ENCODE peak calls at places on chromosomes 1 and 21, in nine cellular contexts. T, W, F, N, D, Z, U, B and C are unnamed samples.

GRCh38 chr1:25774921-25775774 is 24.8 kb upstream of the SELENON start:
- DNase-seq in F (no peak), Z (no peak), W (no peak), B (no peak), T (no peak), D (no peak), N (no peak), U (peak), C (no peak)

GRCh38 chr1:33256335-33256700 is at the start of gene ZNF362:
- DNase-seq in Z (no peak), N (peak), B (peak), W (peak), D (peak), F (peak), T (peak), U (peak), C (peak)

GRCh38 chr1:197919523-197920301 is 2.5 kb downstream of the LHX9 start:
- DNase-seq in U (no peak), N (no peak), D (no peak), B (no peak), Z (no peak), W (no peak), F (no peak), T (no peak), C (no peak)

GRCh38 chr1:46084553-46085448 is 47.6 kb downstream of the PIK3R3 start:
- DNase-seq in N (peak), B (no peak), D (peak), F (peak), T (no peak), Z (no peak), U (no peak), W (no peak), C (no peak)

GRCh38 chr1:228478912-228479665 is 8.1 kb upstream of the RNF187 start:
- DNase-seq in T (no peak), W (no peak), N (no peak), Z (peak), D (no peak), F (no peak), B (no peak), U (no peak), C (no peak)

GRCh38 chr21:22900511-22900910 is 1902.3 kb downstream of the NCAM2 start:
- DNase-seq in W (no peak), U (no peak), D (no peak), T (no peak), N (peak), B (no peak), F (no peak), Z (no peak), C (peak)

GRCh38 chr1:54885863-54886723 is 902 bp downstream of the DHCR24 start:
- DNase-seq in U (peak), T (no peak), B (peak), Z (no peak), D (no peak), W (no peak), N (no peak), F (peak), C (peak)

GRCh38 chr21:16071082-16071481 is 341.3 kb downstream of the USP25 start:
- DNase-seq in T (no peak), U (no peak), D (peak), Z (peak), W (peak), F (no peak), N (no peak), B (no peak), C (no peak)

GRCh38 chr1:91338501-91338900 is 66.1 kb downstream of the HFM1 start:
- DNase-seq in Z (no peak), F (no peak), B (no peak), W (no peak), N (no peak), T (no peak), U (no peak), D (no peak), C (no peak)

GRCh38 chr1:240612811-240613210 is 856 bp upstream of the GREM2 start:
- DNase-seq in N (no peak), W (no peak), B (no peak), F (no peak), Z (no peak), D (no peak), U (no peak), T (no peak), C (no peak)

GRCh38 chr1:184755226-184756065 is 788 bp upstream of the EDEM3 start:
- DNase-seq in Z (no peak), W (no peak), N (no peak), D (peak), B (peak), U (peak), T (peak), F (no peak), C (no peak)

GRCh38 chr1:56424744-56425493 is 154.4 kb downstream of the PLPP3 start:
- DNase-seq in F (peak), T (peak), W (no peak), U (no peak), B (peak), Z (peak), N (peak), D (peak), C (peak)

GRCh38 chr1:44847786-44848185 is 4.7 kb upstream of the PTCH2 start:
- DNase-seq in T (no peak), D (no peak), W (peak), B (no peak), Z (no peak), F (no peak), U (no peak), N (no peak), C (no peak)

GRCh38 chr1:186763107-186763506 is 65.6 kb upstream of the PLA2G4A start:
- DNase-seq in D (no peak), Z (no peak), U (no peak), N (peak), T (peak), F (peak), W (no peak), B (no peak), C (peak)

GRCh38 chr1:30232288-30232899 is 491.0 kb downstream of the MATN1 start:
- DNase-seq in T (peak), B (peak), W (no peak), Z (no peak), N (no peak), U (no peak), F (peak), D (no peak), C (no peak)
- TF ChIP-seq CTCF in T (peak), B (peak), W (no peak), Z (no peak), N (peak), U (peak), F (peak), D (peak), C (peak)

GRCh38 chr1:31897534-31898100 is 40.6 kb downstream of the PTP4A2 start:
- DNase-seq in W (no peak), U (no peak), N (no peak), F (peak), T (no peak), D (no peak), B (no peak), Z (no peak), C (no peak)
- H3K4me3 ChIP-seq in W (no peak), U (no peak), N (no peak), F (no peak), T (no peak), D (no peak), B (no peak), Z (no peak), C (no peak)

DNA sequence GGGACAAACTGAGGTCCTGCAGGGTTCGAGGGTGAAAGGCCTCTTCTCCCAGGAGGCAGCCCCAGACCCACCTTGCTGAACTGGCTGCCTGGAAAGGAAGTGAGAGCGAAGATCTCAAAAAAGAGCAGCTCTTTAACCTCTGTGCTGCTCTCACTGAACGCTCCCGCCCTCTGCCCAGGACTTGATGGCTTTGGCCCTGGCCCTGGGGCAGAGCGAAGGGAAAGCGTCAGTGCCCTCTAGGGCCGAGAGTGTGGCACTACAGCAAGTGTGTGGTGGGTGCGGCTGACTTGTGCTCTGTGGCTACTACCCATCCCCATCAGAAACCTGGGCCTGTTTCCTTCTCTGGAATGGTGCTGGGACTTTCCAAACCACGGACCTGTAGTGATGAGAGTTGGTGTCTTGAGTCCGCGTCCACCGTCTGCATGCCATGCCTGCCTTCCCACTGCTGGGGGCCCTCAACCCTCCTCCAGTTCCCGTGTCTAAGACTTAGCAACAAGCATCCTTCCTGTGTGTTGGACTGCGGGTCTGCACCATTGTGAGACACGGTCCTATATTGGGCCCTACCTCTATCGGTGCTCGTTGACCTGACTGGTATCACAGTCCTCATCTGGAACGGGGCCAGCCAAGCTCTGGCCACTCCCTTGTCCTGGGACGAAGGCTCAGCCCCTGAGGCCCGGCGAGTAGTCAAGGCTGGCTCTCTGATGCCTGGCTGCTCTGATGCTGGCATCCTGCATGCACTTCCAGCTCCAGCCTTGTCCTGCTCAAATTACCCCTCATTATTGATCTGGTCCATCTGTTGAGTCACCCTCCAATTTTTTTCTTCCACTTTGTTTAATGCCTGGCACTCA is 180.3 kb downstream of the DISC1 start:
- DNase-seq in Z (peak), W (no peak), D (no peak), U (peak), F (peak), N (peak), B (peak), T (peak), C (no peak)
- TF ChIP-seq CTCF in Z (peak), W (no peak), D (peak), U (peak), F (peak), N (peak), B (no peak), T (peak), C (peak)

GRCh38 chr1:246569248-246570238 is 3.3 kb downstream of the CNST start:
- DNase-seq in D (peak), W (no peak), T (no peak), N (peak), F (peak), B (no peak), U (peak), Z (no peak), C (no peak)

GRCh38 chr1:246567258-246568235 is 1.3 kb downstream of the CNST start:
- DNase-seq in T (peak), N (peak), B (no peak), D (peak), U (no peak), F (peak), Z (no peak), W (no peak), C (peak)

GRCh38 chr1:246572795-246573194 is 6.5 kb downstream of the CNST start:
- DNase-seq in B (no peak), U (no peak), N (no peak), T (no peak), F (no peak), W (no peak), Z (no peak), D (no peak), C (no peak)

GRCh38 chr1:246573481-246573880 is 7.2 kb downstream of the CNST start:
- DNase-seq in U (no peak), W (no peak), N (no peak), B (no peak), T (no peak), F (no peak), Z (no peak), D (no peak), C (no peak)

GRCh38 chr1:246571953-246572352 is 5.7 kb downstream of the CNST start:
- DNase-seq in W (no peak), N (no peak), F (no peak), Z (no peak), U (no peak), D (no peak), T (no peak), B (no peak), C (no peak)
- H3K4me3 ChIP-seq in W (no peak), N (no peak), F (no peak), Z (no peak), U (no peak), D (no peak), T (no peak), B (no peak), C (no peak)

GRCh38 chr1:84603941-84604830 is 29.9 kb upstream of the CTBS start:
- DNase-seq in F (peak), Z (peak), U (no peak), N (peak), W (no peak), T (peak), B (no peak), D (peak), C (peak)
- TF ChIP-seq CTCF in F (peak), Z (peak), U (peak), N (peak), W (no peak), T (no peak), B (no peak), D (peak), C (peak)

GRCh38 chr1:212288614-212289013 is 3.4 kb downstream of the PPP2R5A start:
- DNase-seq in U (no peak), F (peak), D (peak), N (peak), W (no peak), B (no peak), T (no peak), Z (no peak), C (peak)
- H3K4me3 ChIP-seq in U (no peak), F (no peak), D (no peak), N (no peak), W (no peak), B (no peak), T (no peak), Z (no peak), C (peak)